ENCODE peak calls at places on chromosomes 2 and 18, in six cellular contexts. N, I, X, R, O and C are unnamed samples. For H3K4me1, the result is how much of the 10 kb centered on the place peaks cover.

GRCh38 chr2:193523662-193524061 is 1328.9 kb upstream of the TMEFF2 start:
- DNase-seq in N (no peak), I (no peak), X (no peak), R (no peak), O (no peak), C (no peak)

GRCh38 chr2:58925676-58926081 is 684.6 kb upstream of the FANCL start:
- DNase-seq in N (no peak), I (no peak), X (no peak), R (no peak), O (no peak), C (no peak)

GRCh38 chr2:12265646-12266045 is 451.1 kb upstream of the TRIB2 start:
- DNase-seq in N (no peak), I (no peak), X (no peak), R (no peak), O (no peak), C (no peak)

GRCh38 chr2:205700331-205701132 is 18.2 kb downstream of the NRP2 start:
- DNase-seq in N (peak), I (no peak), X (no peak), R (peak), O (peak), C (peak)

GRCh38 chr2:127216105-127216504 is 4.0 kb downstream of the CYP27C1 start:
- DNase-seq in N (no peak), I (no peak), X (no peak), R (no peak), O (no peak), C (no peak)

GRCh38 chr2:56185582-56186046 is 1.8 kb downstream of the CCDC85A start:
- DNase-seq in N (peak), I (no peak), X (peak), R (no peak), O (peak), C (peak)

GRCh38 chr2:236862961-236863728 is 222.5 kb upstream of the COPS8 start:
- DNase-seq in N (no peak), I (no peak), X (no peak), R (no peak), O (peak), C (no peak)

GRCh38 chr2:217914078-217914477 is 88.7 kb downstream of the TNS1 start:
- DNase-seq in N (no peak), I (no peak), X (no peak), R (no peak), O (no peak), C (no peak)

GRCh38 chr2:149645391-149645790 is 57.8 kb upstream of the MMADHC start:
- DNase-seq in N (no peak), I (no peak), X (no peak), R (no peak), O (no peak), C (no peak)

GRCh38 chr2:228768818-228769217 is 502.3 kb downstream of the PID1 start:
- DNase-seq in N (no peak), I (no peak), X (peak), R (no peak), O (no peak), C (no peak)

GRCh38 chr18:63883617-63884016 is 3.9 kb upstream of the SERPINB2 start:
- DNase-seq in N (no peak), I (no peak), X (no peak), R (no peak), O (no peak), C (no peak)

GRCh38 chr2:84946204-84947009 is 24.6 kb upstream of the KCMF1 start:
- DNase-seq in N (no peak), I (peak), X (no peak), R (peak), O (no peak), C (no peak)

GRCh38 chr2:235433860-235434259 is 60.0 kb upstream of the AGAP1 start:
- DNase-seq in N (no peak), I (no peak), X (peak), R (peak), O (peak), C (no peak)

GRCh38 chr2:61631321-61631720 is 93.2 kb upstream of the XPO1 start:
- DNase-seq in N (no peak), I (no peak), X (no peak), R (no peak), O (no peak), C (no peak)

GRCh38 chr2:113806217-113806913 is 49.9 kb upstream of the SLC35F5 start:
- DNase-seq in N (peak), I (peak), X (no peak), R (peak), O (no peak), C (no peak)

GRCh38 chr2:99297990-99298389 is 3.0 kb downstream of the LYG1 start:
- DNase-seq in N (no peak), I (no peak), X (no peak), R (no peak), O (no peak), C (no peak)

GRCh38 chr2:180258041-180258537 is 251.0 kb upstream of the CWC22 start:
- DNase-seq in N (no peak), I (no peak), X (no peak), R (no peak), O (no peak), C (no peak)

GRCh38 chr2:218310853-218311542 is 18.7 kb upstream of the TMBIM1 start:
- DNase-seq in N (no peak), I (no peak), X (no peak), R (no peak), O (no peak), C (no peak)

GRCh38 chr2:119136093-119136492 is 22.5 kb downstream of the C1QL2 start:
- DNase-seq in N (peak), I (no peak), X (no peak), R (no peak), O (no peak), C (no peak)

GRCh38 chr2:72144746-72145657 is 2.7 kb downstream of the CYP26B1 start:
- DNase-seq in N (peak), I (peak), X (peak), R (no peak), O (no peak), C (no peak)

GRCh38 chr2:174776223-174776622 is 12.0 kb upstream of the CHRNA1 start:
- DNase-seq in N (peak), I (no peak), X (no peak), R (no peak), O (no peak), C (no peak)

GRCh38 chr2:174775586-174775985 is 11.3 kb upstream of the CHRNA1 start:
- DNase-seq in N (peak), I (no peak), X (no peak), R (peak), O (no peak), C (no peak)

GRCh38 chr2:174776686-174777085 is 12.4 kb upstream of the CHRNA1 start:
- DNase-seq in N (no peak), I (no peak), X (no peak), R (no peak), O (no peak), C (no peak)

GRCh38 chr2:174778479-174778962 is 14.2 kb upstream of the CHRNA1 start:
- DNase-seq in N (no peak), I (peak), X (peak), R (peak), O (peak), C (peak)

DNA sequence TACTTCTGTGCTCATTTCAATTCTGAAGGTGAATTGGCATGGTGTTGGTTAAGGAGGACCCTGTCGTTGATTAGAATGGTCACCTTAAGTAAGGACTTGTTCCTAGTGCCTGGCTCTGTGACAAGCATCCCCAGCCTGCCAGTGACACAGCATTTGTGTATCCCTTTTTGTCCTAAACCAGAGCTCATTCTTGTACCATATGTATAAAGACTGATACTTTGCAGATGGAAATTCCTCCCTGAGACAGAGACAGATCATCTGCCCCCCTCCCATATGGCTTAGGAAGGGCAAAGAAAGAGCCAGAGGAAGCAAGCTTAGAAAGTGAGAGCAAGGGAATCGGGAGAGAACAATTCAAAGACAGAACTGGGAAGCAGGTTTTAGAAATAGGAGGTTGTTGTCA is 13.1 kb upstream of the CHRNA1 start:
- DNase-seq in N (no peak), I (no peak), X (no peak), R (no peak), O (no peak), C (no peak)
- H3K4me1 ChIP-seq in N (under half), I (under half), X (under half), R (under half), O (under half), C (under half)

DNA sequence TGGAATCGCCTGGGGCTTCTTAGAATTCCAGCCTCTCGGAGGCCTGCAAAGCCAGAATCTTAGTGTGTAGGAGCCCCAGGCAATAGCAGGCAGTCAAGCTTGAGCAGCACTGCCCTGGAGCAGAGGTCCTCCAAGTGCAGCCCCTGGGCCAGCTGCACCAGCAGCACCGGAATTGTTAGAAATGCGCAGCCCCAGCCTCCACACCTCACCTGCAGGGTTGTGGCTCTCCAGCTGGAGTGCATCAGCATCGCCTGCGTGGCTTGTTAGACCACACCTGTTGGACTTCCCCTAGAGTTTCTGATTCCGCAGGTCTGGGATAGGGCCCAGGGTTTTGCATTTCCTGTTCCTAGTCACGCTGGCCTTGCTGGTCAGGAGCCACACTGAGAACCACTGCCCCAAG is 100.3 kb downstream of the ASAP2 start:
- DNase-seq in N (peak), I (no peak), X (no peak), R (no peak), O (no peak), C (no peak)
- H3K4me1 ChIP-seq in N (under half), I (under half), X (half or more), R (under half), O (under half), C (under half)

GRCh38 chr2:37780097-37780676 is 108.7 kb upstream of the CDC42EP3 start:
- DNase-seq in N (no peak), I (no peak), X (no peak), R (no peak), O (no peak), C (no peak)

GRCh38 chr2:37782721-37783438 is 111.4 kb upstream of the CDC42EP3 start:
- DNase-seq in N (no peak), I (peak), X (no peak), R (peak), O (no peak), C (no peak)

GRCh38 chr2:37779611-37780010 is 108.2 kb upstream of the CDC42EP3 start:
- DNase-seq in N (no peak), I (no peak), X (no peak), R (no peak), O (no peak), C (no peak)

GRCh38 chr2:37782155-37782673 is 110.8 kb upstream of the CDC42EP3 start:
- DNase-seq in N (no peak), I (no peak), X (no peak), R (no peak), O (no peak), C (no peak)

DNA sequence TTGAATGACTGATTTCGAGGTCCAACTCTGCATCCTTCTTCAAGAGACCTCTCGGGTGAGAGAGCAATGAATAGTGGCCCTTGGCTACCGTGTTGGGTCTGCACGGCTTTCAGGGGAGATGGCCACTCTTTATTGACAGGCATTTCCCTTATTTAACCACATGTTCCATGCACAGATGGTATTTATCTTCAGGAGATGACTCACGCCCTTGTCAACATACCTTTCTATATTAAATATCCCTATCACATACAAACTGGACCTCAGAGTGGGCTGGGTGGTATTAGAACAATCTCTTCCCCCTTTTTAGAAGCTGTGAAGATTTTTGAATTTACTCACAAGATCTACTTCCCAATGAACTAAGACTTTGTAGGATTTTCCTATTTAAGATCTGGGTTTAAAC is 109.6 kb upstream of the CDC42EP3 start:
- DNase-seq in N (no peak), I (no peak), X (no peak), R (no peak), O (no peak), C (no peak)
- H3K4me1 ChIP-seq in N (under half), I (under half), X (under half), R (under half), O (under half), C (under half)

GRCh38 chr2:68745006-68745405 is 10.4 kb downstream of the ARHGAP25 start:
- DNase-seq in N (no peak), I (no peak), X (no peak), R (no peak), O (no peak), C (no peak)

GRCh38 chr2:68747918-68748317 is 13.3 kb downstream of the ARHGAP25 start:
- DNase-seq in N (no peak), I (no peak), X (no peak), R (no peak), O (no peak), C (no peak)

GRCh38 chr2:68746408-68746807 is 11.8 kb downstream of the ARHGAP25 start:
- DNase-seq in N (no peak), I (no peak), X (no peak), R (no peak), O (no peak), C (no peak)

GRCh38 chr2:68749345-68749744 is 14.7 kb downstream of the ARHGAP25 start:
- DNase-seq in N (no peak), I (no peak), X (no peak), R (no peak), O (no peak), C (no peak)

GRCh38 chr2:68747413-68747812 is 12.8 kb downstream of the ARHGAP25 start:
- DNase-seq in N (no peak), I (no peak), X (no peak), R (no peak), O (no peak), C (no peak)
- H3K4me1 ChIP-seq in N (under half), I (under half), X (under half), R (under half), O (under half), C (under half)

DNA sequence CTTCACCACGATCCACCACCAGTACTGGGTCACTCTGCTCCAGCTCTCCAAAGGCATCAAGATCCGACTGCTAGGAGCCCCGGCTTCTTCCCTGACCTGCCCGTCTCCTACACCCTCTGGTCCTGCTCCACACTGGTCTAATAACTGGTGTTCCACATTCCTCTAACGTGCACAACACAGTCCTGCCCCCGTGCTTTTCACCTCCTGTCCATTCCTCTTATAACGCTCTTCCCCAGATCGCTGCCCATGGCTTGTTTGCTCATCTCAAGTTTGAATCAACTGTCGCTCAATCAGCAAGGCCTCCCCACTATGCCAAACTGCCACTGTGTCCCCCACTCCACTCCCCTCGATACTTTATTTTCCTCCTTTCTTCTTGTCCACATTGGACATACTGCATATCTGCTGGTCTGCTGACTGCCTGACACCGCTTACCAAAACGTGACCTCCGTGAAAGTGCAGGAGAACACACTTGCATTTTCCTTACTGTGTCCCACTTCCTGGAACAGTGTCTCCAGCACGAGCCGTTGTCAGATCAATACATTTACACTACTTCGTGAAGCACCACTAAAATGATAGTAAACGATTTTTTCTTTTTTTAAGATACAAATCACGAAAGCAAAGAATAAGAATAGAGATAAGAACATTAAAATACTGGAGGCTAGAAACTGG is 6.5 kb downstream of the HDLBP start:
- DNase-seq in N (no peak), I (no peak), X (no peak), R (no peak), O (no peak), C (no peak)
- H3K4me1 ChIP-seq in N (under half), I (under half), X (under half), R (under half), O (under half), C (under half)

GRCh38 chr2:20467789-20468548 is 21.1 kb downstream of the RHOB start:
- DNase-seq in N (no peak), I (no peak), X (no peak), R (no peak), O (peak), C (no peak)
- H3K4me1 ChIP-seq in N (under half), I (under half), X (under half), R (under half), O (under half), C (under half)

GRCh38 chr18:35089382-35089781 is 48.2 kb downstream of the MAPRE2 start:
- DNase-seq in N (no peak), I (no peak), X (no peak), R (no peak), O (no peak), C (no peak)
- H3K4me1 ChIP-seq in N (under half), I (under half), X (half or more), R (under half), O (under half), C (under half)

DNA sequence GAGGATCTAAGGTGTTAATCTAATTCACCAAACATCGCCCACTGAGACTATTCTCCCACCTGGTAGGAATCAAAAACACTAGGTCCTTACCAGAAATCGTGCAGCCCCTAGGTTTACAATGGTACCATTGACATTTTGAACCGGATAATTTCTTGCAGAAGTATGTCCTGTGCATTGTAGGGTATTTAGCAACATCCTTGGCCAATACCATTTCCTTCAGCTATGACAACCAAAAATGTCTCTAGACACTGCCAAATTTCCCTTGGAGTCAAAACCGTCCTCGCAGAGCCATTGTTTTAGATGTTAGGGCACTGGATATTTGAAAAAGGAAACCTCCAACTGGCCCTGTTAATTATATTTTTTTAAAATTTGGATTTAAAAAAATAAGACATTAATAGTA is 3.8 kb downstream of the VPS54 start:
- DNase-seq in N (no peak), I (no peak), X (no peak), R (no peak), O (no peak), C (no peak)
- H3K4me1 ChIP-seq in N (under half), I (under half), X (half or more), R (under half), O (under half), C (under half)